ENCODE peak calls at places on chromosomes 5 and 9, in seven cellular contexts. One of them, this sample, is unnamed.

GRCh38 chr9:134722120-134722701 is 80.6 kb downstream of the COL5A1 start:
- DNase-seq in NCI-H187: no peak
- DNase-seq in RCC 7860: no peak
- DNase-seq in stimulated activated CD4-positive, alpha-beta T cell treated with anti-CD3 and anti-CD28 coated beads, Interleukin-15, amount 100 ng/mL, for 24 hours: no peak
- DNase-seq in Right ventricle myocardium inferior: peak
- DNase-seq in fibroblast of mammary gland: no peak
- DNase-seq in HT-29: no peak
- DNase-seq in this sample: no peak

GRCh38 chr9:3787628-3788027 is 261.8 kb upstream of the RFX3 start:
- DNase-seq in NCI-H187: no peak
- DNase-seq in Right ventricle myocardium inferior: no peak
- DNase-seq in fibroblast of mammary gland: no peak
- DNase-seq in RCC 7860: no peak
- DNase-seq in HT-29: no peak
- DNase-seq in stimulated activated CD4-positive, alpha-beta T cell treated with anti-CD3 and anti-CD28 coated beads, Interleukin-15, amount 100 ng/mL, for 24 hours: no peak
- DNase-seq in this sample: no peak

GRCh38 chr9:98536542-98537173 is 172.1 kb downstream of the GABBR2 start:
- DNase-seq in Right ventricle myocardium inferior: no peak
- DNase-seq in stimulated activated CD4-positive, alpha-beta T cell treated with anti-CD3 and anti-CD28 coated beads, Interleukin-15, amount 100 ng/mL, for 24 hours: peak
- DNase-seq in NCI-H187: no peak
- DNase-seq in HT-29: peak
- DNase-seq in RCC 7860: no peak
- DNase-seq in fibroblast of mammary gland: no peak
- DNase-seq in this sample: no peak

GRCh38 chr5:11857391-11857790 is 46.9 kb downstream of the CTNND2 start:
- DNase-seq in NCI-H187: no peak
- DNase-seq in Right ventricle myocardium inferior: no peak
- DNase-seq in stimulated activated CD4-positive, alpha-beta T cell treated with anti-CD3 and anti-CD28 coated beads, Interleukin-15, amount 100 ng/mL, for 24 hours: no peak
- DNase-seq in HT-29: no peak
- DNase-seq in RCC 7860: no peak
- DNase-seq in fibroblast of mammary gland: no peak
- DNase-seq in this sample: no peak

GRCh38 chr5:142748568-142749249 is 21.5 kb upstream of the ARHGAP26 start:
- DNase-seq in NCI-H187: no peak
- DNase-seq in stimulated activated CD4-positive, alpha-beta T cell treated with anti-CD3 and anti-CD28 coated beads, Interleukin-15, amount 100 ng/mL, for 24 hours: peak
- DNase-seq in HT-29: peak
- DNase-seq in Right ventricle myocardium inferior: peak
- DNase-seq in RCC 7860: peak
- DNase-seq in fibroblast of mammary gland: peak
- DNase-seq in this sample: no peak

GRCh38 chr5:122306461-122306860 is 5.6 kb upstream of the SNCAIP start:
- DNase-seq in HT-29: no peak
- DNase-seq in NCI-H187: no peak
- DNase-seq in RCC 7860: no peak
- DNase-seq in Right ventricle myocardium inferior: no peak
- DNase-seq in fibroblast of mammary gland: no peak
- DNase-seq in stimulated activated CD4-positive, alpha-beta T cell treated with anti-CD3 and anti-CD28 coated beads, Interleukin-15, amount 100 ng/mL, for 24 hours: no peak
- DNase-seq in this sample: no peak

GRCh38 chr5:74389531-74390305 is 250.8 kb downstream of the ENC1 start:
- DNase-seq in RCC 7860: no peak
- DNase-seq in fibroblast of mammary gland: peak
- DNase-seq in HT-29: no peak
- DNase-seq in stimulated activated CD4-positive, alpha-beta T cell treated with anti-CD3 and anti-CD28 coated beads, Interleukin-15, amount 100 ng/mL, for 24 hours: no peak
- DNase-seq in Right ventricle myocardium inferior: no peak
- DNase-seq in NCI-H187: no peak
- DNase-seq in this sample: no peak

GRCh38 chr5:94223231-94223630 is 395.2 kb downstream of the KIAA0825 start:
- DNase-seq in Right ventricle myocardium inferior: no peak
- DNase-seq in HT-29: no peak
- DNase-seq in RCC 7860: no peak
- DNase-seq in stimulated activated CD4-positive, alpha-beta T cell treated with anti-CD3 and anti-CD28 coated beads, Interleukin-15, amount 100 ng/mL, for 24 hours: no peak
- DNase-seq in fibroblast of mammary gland: no peak
- DNase-seq in NCI-H187: no peak
- DNase-seq in this sample: no peak

GRCh38 chr5:107821288-107821687 is 150.6 kb upstream of the EFNA5 start:
- DNase-seq in RCC 7860: no peak
- DNase-seq in HT-29: no peak
- DNase-seq in stimulated activated CD4-positive, alpha-beta T cell treated with anti-CD3 and anti-CD28 coated beads, Interleukin-15, amount 100 ng/mL, for 24 hours: no peak
- DNase-seq in fibroblast of mammary gland: no peak
- DNase-seq in Right ventricle myocardium inferior: no peak
- DNase-seq in NCI-H187: peak
- DNase-seq in this sample: no peak

GRCh38 chr9:137086531-137087408 is at the start of gene MAN1B1:
- DNase-seq in Right ventricle myocardium inferior: peak
- DNase-seq in HT-29: peak
- DNase-seq in fibroblast of mammary gland: peak
- DNase-seq in NCI-H187: peak
- DNase-seq in stimulated activated CD4-positive, alpha-beta T cell treated with anti-CD3 and anti-CD28 coated beads, Interleukin-15, amount 100 ng/mL, for 24 hours: peak
- DNase-seq in RCC 7860: peak
- DNase-seq in this sample: peak

GRCh38 chr5:35780236-35780635 is 76.5 kb upstream of the IL7R start:
- DNase-seq in RCC 7860: no peak
- DNase-seq in stimulated activated CD4-positive, alpha-beta T cell treated with anti-CD3 and anti-CD28 coated beads, Interleukin-15, amount 100 ng/mL, for 24 hours: peak
- DNase-seq in HT-29: no peak
- DNase-seq in fibroblast of mammary gland: no peak
- DNase-seq in NCI-H187: no peak
- DNase-seq in Right ventricle myocardium inferior: no peak
- DNase-seq in this sample: no peak

GRCh38 chr9:70883056-70883455 is 238.4 kb downstream of the TRPM3 start:
- DNase-seq in NCI-H187: no peak
- DNase-seq in Right ventricle myocardium inferior: no peak
- DNase-seq in stimulated activated CD4-positive, alpha-beta T cell treated with anti-CD3 and anti-CD28 coated beads, Interleukin-15, amount 100 ng/mL, for 24 hours: no peak
- DNase-seq in RCC 7860: peak
- DNase-seq in HT-29: no peak
- DNase-seq in fibroblast of mammary gland: peak
- DNase-seq in this sample: no peak

GRCh38 chr5:93477791-93478190 is 103.2 kb downstream of the NR2F1-AS1 start:
- DNase-seq in HT-29: no peak
- DNase-seq in stimulated activated CD4-positive, alpha-beta T cell treated with anti-CD3 and anti-CD28 coated beads, Interleukin-15, amount 100 ng/mL, for 24 hours: no peak
- DNase-seq in RCC 7860: no peak
- DNase-seq in fibroblast of mammary gland: peak
- DNase-seq in NCI-H187: no peak
- DNase-seq in Right ventricle myocardium inferior: no peak
- DNase-seq in this sample: no peak

GRCh38 chr9:138071731-138072130 is 194.1 kb downstream of the CACNA1B start:
- DNase-seq in stimulated activated CD4-positive, alpha-beta T cell treated with anti-CD3 and anti-CD28 coated beads, Interleukin-15, amount 100 ng/mL, for 24 hours: no peak
- DNase-seq in fibroblast of mammary gland: no peak
- DNase-seq in RCC 7860: no peak
- DNase-seq in NCI-H187: no peak
- DNase-seq in Right ventricle myocardium inferior: peak
- DNase-seq in HT-29: no peak
- DNase-seq in this sample: no peak

GRCh38 chr5:176557846-176558245 is 8.7 kb downstream of the CDHR2 start:
- DNase-seq in NCI-H187: no peak
- DNase-seq in fibroblast of mammary gland: no peak
- DNase-seq in stimulated activated CD4-positive, alpha-beta T cell treated with anti-CD3 and anti-CD28 coated beads, Interleukin-15, amount 100 ng/mL, for 24 hours: no peak
- DNase-seq in HT-29: no peak
- DNase-seq in RCC 7860: no peak
- DNase-seq in Right ventricle myocardium inferior: peak
- DNase-seq in this sample: no peak

GRCh38 chr5:170307575-170308465 is 10.2 kb upstream of the LCP2 start:
- DNase-seq in Right ventricle myocardium inferior: peak
- DNase-seq in stimulated activated CD4-positive, alpha-beta T cell treated with anti-CD3 and anti-CD28 coated beads, Interleukin-15, amount 100 ng/mL, for 24 hours: no peak
- DNase-seq in RCC 7860: peak
- DNase-seq in fibroblast of mammary gland: peak
- DNase-seq in HT-29: peak
- DNase-seq in NCI-H187: no peak
- DNase-seq in this sample: no peak

GRCh38 chr5:173452098-173452497 is 123.9 kb upstream of the STC2 start:
- DNase-seq in HT-29: no peak
- DNase-seq in RCC 7860: peak
- DNase-seq in fibroblast of mammary gland: peak
- DNase-seq in NCI-H187: no peak
- DNase-seq in Right ventricle myocardium inferior: no peak
- DNase-seq in stimulated activated CD4-positive, alpha-beta T cell treated with anti-CD3 and anti-CD28 coated beads, Interleukin-15, amount 100 ng/mL, for 24 hours: no peak
- DNase-seq in this sample: peak

GRCh38 chr5:35324679-35325078 is 94.4 kb upstream of the PRLR start:
- DNase-seq in RCC 7860: no peak
- DNase-seq in Right ventricle myocardium inferior: no peak
- DNase-seq in stimulated activated CD4-positive, alpha-beta T cell treated with anti-CD3 and anti-CD28 coated beads, Interleukin-15, amount 100 ng/mL, for 24 hours: no peak
- DNase-seq in NCI-H187: no peak
- DNase-seq in fibroblast of mammary gland: no peak
- DNase-seq in HT-29: no peak
- DNase-seq in this sample: no peak

GRCh38 chr5:149069711-149070110 is 6.8 kb upstream of the SH3TC2 start:
- DNase-seq in Right ventricle myocardium inferior: peak
- DNase-seq in stimulated activated CD4-positive, alpha-beta T cell treated with anti-CD3 and anti-CD28 coated beads, Interleukin-15, amount 100 ng/mL, for 24 hours: no peak
- DNase-seq in RCC 7860: no peak
- DNase-seq in NCI-H187: no peak
- DNase-seq in fibroblast of mammary gland: no peak
- DNase-seq in HT-29: no peak
- DNase-seq in this sample: no peak

This sample was measured in HCT116.